ENCODE peak calls at places on chromosome 13, in five cellular contexts. Q is PC-3, X is GM23338, E is hepatocyte, I is neural progenitor cell. U is an unnamed sample.

GRCh38 chr13:93227906-93228801 is 1.5 kb downstream of the GPC6 start:
- DNase-seq in Q (peak; percentile 64), I (peak; percentile 93), E (peak; percentile 90), X (peak; percentile 91), U (peak; percentile 90)

GRCh38 chr13:95624020-95624419 is 20.5 kb downstream of the DZIP1 start:
- DNase-seq in E (peak; percentile 75), Q (peak; percentile 58), X (peak; percentile 90), I (peak; percentile 70), U (peak; percentile 73)

GRCh38 chr13:97257228-97257755 is 35.2 kb downstream of the MBNL2 start:
- DNase-seq in X (no peak), I (no peak), Q (peak; percentile 31), E (no peak), U (no peak)

GRCh38 chr13:113659337-113659736 is 1.3 kb upstream of the ATP4B start:
- DNase-seq in X (no peak), E (no peak), Q (no peak), I (no peak), U (no peak)

GRCh38 chr13:107289540-107289939 is 721.6 kb upstream of the ARGLU1 start:
- DNase-seq in E (no peak), I (no peak), X (no peak), Q (no peak), U (peak; percentile 87)

GRCh38 chr13:69168436-69168835 is 939.2 kb upstream of the ATXN8OS start:
- DNase-seq in Q (no peak), I (no peak), E (no peak), X (no peak), U (no peak)

GRCh38 chr13:109611912-109612691 is 174.3 kb downstream of the IRS2 start:
- DNase-seq in X (no peak), E (no peak), I (no peak), Q (peak; percentile 39), U (no peak)

GRCh38 chr13:50080158-50080855 is 65.1 kb downstream of the KCNRG start:
- DNase-seq in X (peak; percentile 31), I (peak; percentile 41), Q (no peak), E (peak; percentile 43), U (peak; percentile 64)

GRCh38 chr13:24217601-24218281 is 57.2 kb downstream of the SPATA13 start:
- DNase-seq in I (no peak), X (peak; percentile 19), Q (peak; percentile 59), E (peak; percentile 69), U (peak; percentile 28)

GRCh38 chr13:112346173-112346898 is 29.8 kb upstream of the SPACA7 start:
- DNase-seq in I (peak; percentile 68), X (peak; percentile 53), E (peak; percentile 18), Q (no peak), U (peak; percentile 0)

GRCh38 chr13:106473174-106473573 is 62.3 kb downstream of the EFNB2 start:
- DNase-seq in X (no peak), E (no peak), Q (no peak), I (no peak), U (no peak)

GRCh38 chr13:110507678-110508381 is 53.7 kb downstream of the RAB20 start:
- DNase-seq in E (peak; percentile 38), X (no peak), I (no peak), Q (peak; percentile 15), U (no peak)

GRCh38 chr13:50016421-50016820 is 1.2 kb downstream of the KCNRG start:
- DNase-seq in I (no peak), X (no peak), E (no peak), Q (no peak), U (no peak)

GRCh38 chr13:23695196-23695595 is 125.0 kb downstream of the TNFRSF19 start:
- DNase-seq in I (no peak), E (no peak), Q (no peak), X (peak; percentile 44), U (no peak)

GRCh38 chr13:27978301-27978968 is 9.3 kb upstream of the CDX2 start:
- DNase-seq in I (peak; percentile 61), Q (no peak), X (peak; percentile 85), E (peak; percentile 81), U (no peak)

GRCh38 chr13:93847162-93847561 is 620.6 kb downstream of the GPC6 start:
- DNase-seq in X (no peak), Q (peak; percentile 80), I (no peak), E (peak; percentile 36), U (peak; percentile 92)

GRCh38 chr13:59112375-59112774 is 1051.4 kb downstream of the DIAPH3 start:
- DNase-seq in I (peak; percentile 15), X (no peak), Q (peak; percentile 61), E (peak; percentile 21), U (peak; percentile 36)

GRCh38 chr13:102401305-102401704 is 543 bp downstream of the FGF14 start:
- DNase-seq in I (no peak), X (no peak), Q (no peak), E (no peak), U (peak; percentile 31)

GRCh38 chr13:44906758-44907157 is 82.5 kb downstream of the NUFIP1 start:
- DNase-seq in I (no peak), X (no peak), Q (no peak), E (peak; percentile 57), U (peak; percentile 66)

GRCh38 chr13:33348366-33348765 is 62.8 kb upstream of the STARD13 start:
- DNase-seq in Q (peak; percentile 62), X (no peak), I (no peak), E (no peak), U (peak; percentile 48)

GRCh38 chr13:30908416-30908980 is 2.4 kb downstream of the MEDAG start:
- DNase-seq in I (no peak), E (peak; percentile 23), X (no peak), Q (no peak), U (peak; percentile 79)

GRCh38 chr13:91036886-91037285 is 310.6 kb upstream of the MIR17HG start:
- DNase-seq in X (no peak), Q (no peak), I (no peak), E (no peak), U (no peak)

GRCh38 chr13:66933527-66933926 is 296.6 kb downstream of the PCDH9 start:
- DNase-seq in X (no peak), I (no peak), Q (no peak), E (no peak), U (no peak)

GRCh38 chr13:66657165-66657895 is 572.8 kb downstream of the PCDH9 start:
- DNase-seq in Q (peak; percentile 97), X (peak; percentile 8), E (peak; percentile 50), I (peak; percentile 4), U (peak; percentile 22)

GRCh38 chr13:50593228-50593627 is 250.3 kb downstream of the DLEU7 start:
- DNase-seq in E (no peak), I (no peak), X (no peak), Q (no peak), U (no peak)

GRCh38 chr13:20424959-20425358 is 100.7 kb downstream of the CRYL1 start:
- DNase-seq in X (no peak), I (no peak), Q (no peak), E (no peak), U (no peak)

GRCh38 chr13:76017861-76018556 is 381.9 kb downstream of the LMO7 start:
- DNase-seq in Q (no peak), E (no peak), X (no peak), I (no peak), U (no peak)

GRCh38 chr13:76019421-76020044 is 383.4 kb downstream of the LMO7 start:
- DNase-seq in Q (peak; percentile 88), E (peak; percentile 44), I (peak; percentile 79), X (peak; percentile 88), U (no peak)

GRCh38 chr13:76020421-76020955 is 384.4 kb downstream of the LMO7 start:
- DNase-seq in E (no peak), Q (no peak), X (no peak), I (no peak), U (no peak)

GRCh38 chr13:76014618-76015315 is 378.6 kb downstream of the LMO7 start:
- DNase-seq in X (no peak), Q (peak; percentile 30), E (no peak), I (no peak), U (peak; percentile 57)

GRCh38 chr13:76016799-76017198 is 380.7 kb downstream of the LMO7 start:
- DNase-seq in X (peak; percentile 80), Q (peak; percentile 67), E (peak; percentile 22), I (peak; percentile 30), U (peak; percentile 42)
- TF ChIP-seq EZH2phosphoT487 in X (no peak), Q (no peak), E (no peak), I (no peak), U (no peak)

GRCh38 chr13:75482070-75482819 is at the start of gene TBC1D4:
- DNase-seq in X (peak; percentile 96), I (peak; percentile 97), E (peak; percentile 94), Q (peak; percentile 81), U (peak; percentile 94)
- H2AFZ ChIP-seq in X (peak within 1 kb of the TSS; percentile 80), I (peak within 1 kb of the TSS; percentile 86), E (peak within 1 kb of the TSS; percentile 75), Q (peak within 1 kb of the TSS; percentile 83), U (peak within 1 kb of the TSS; percentile 89)

GRCh38 chr13:52849727-52850395 is 1.4 kb upstream of the PCDH8 start:
- DNase-seq in I (peak; percentile 40), X (peak; percentile 54), Q (no peak), E (no peak), U (no peak)
- TF ChIP-seq EZH2 in I (peak; percentile 74), X (peak; percentile 52), Q (no peak), E (peak; percentile 30), U (peak; percentile 1)

DNA sequence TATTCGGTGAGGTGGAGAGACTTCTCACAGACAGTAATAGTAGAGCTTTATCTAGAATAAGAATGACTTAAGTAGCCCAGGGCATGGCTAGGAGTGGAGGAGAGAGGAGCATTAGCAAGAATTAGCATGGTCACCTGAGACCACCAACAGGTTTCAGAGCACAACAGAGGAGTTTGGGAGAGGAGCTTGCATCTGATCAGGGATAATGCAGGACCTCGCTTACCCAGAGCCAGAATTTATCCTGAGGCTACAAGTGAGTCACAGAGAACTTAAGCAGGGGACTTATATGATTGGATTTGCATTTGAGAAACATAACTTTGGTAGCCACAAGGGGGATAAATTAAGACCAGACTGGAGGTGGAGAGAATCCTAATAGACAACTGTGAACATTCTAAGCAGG is 102.1 kb upstream of the FNDC3A start:
- DNase-seq in E (no peak), I (peak; percentile 18), Q (peak; percentile 63), X (peak; percentile 76), U (peak; percentile 68)
- TF ChIP-seq EZH2phosphoT487 in E (no peak), I (no peak), Q (no peak), X (no peak), U (no peak)

GRCh38 chr13:80070024-80070703 is 270.8 kb downstream of the SPRY2 start:
- DNase-seq in Q (no peak), E (no peak), I (peak; percentile 4), X (peak; percentile 61), U (no peak)
- H2AFZ ChIP-seq in Q (no peak overlapping the region), E (no peak overlapping the region), I (no peak overlapping the region), X (no peak overlapping the region), U (no peak overlapping the region)

GRCh38 chr13:78601124-78601885 is 2.0 kb downstream of the POU4F1 start:
- DNase-seq in E (peak; percentile 55), X (peak; percentile 66), Q (no peak), I (peak; percentile 71), U (peak; percentile 38)
- TF ChIP-seq EZH2 in E (peak; percentile 66), X (peak; percentile 99), Q (no peak), I (peak; percentile 54), U (peak; percentile 96)

GRCh38 chr13:35475960-35476943 is at the start of gene MAB21L1:
- DNase-seq in E (peak; percentile 73), I (peak; percentile 81), Q (no peak), X (peak; percentile 49), U (peak; percentile 89)

GRCh38 chr13:35472308-35473008 is 4.0 kb downstream of the MAB21L1 start:
- DNase-seq in X (peak; percentile 30), Q (no peak), E (no peak), I (peak; percentile 28), U (peak; percentile 46)

GRCh38 chr13:35474551-35474950 is 1.9 kb downstream of the MAB21L1 start:
- DNase-seq in X (peak; percentile 28), E (no peak), Q (no peak), I (peak; percentile 55), U (peak; percentile 51)

GRCh38 chr13:35478384-35479222 is 2.1 kb upstream of the MAB21L1 start:
- DNase-seq in E (no peak), I (peak; percentile 82), X (peak; percentile 65), Q (no peak), U (no peak)

GRCh38 chr13:35475131-35475959 is 1.1 kb downstream of the MAB21L1 start:
- DNase-seq in E (peak; percentile 17), X (peak; percentile 75), Q (no peak), I (peak; percentile 66), U (peak; percentile 81)
- TF ChIP-seq EZH2phosphoT487 in E (peak; percentile 45), X (no peak), Q (no peak), I (peak; percentile 51), U (no peak)